ENCODE peak calls at places on chromosome 7, in five cellular contexts. F is ovary, C is breast epithelium, W is suprapubic skin, H is transverse colon. N is an unnamed sample.

GRCh38 chr7:101995121-101995520 is 177.7 kb downstream of the CUX1 start:
- DNase-seq in F (no peak), C (no peak), W (no peak), H (peak), N (no peak)

GRCh38 chr7:30912986-30913671 is 1.5 kb downstream of the AQP1 start:
- DNase-seq in F (no peak), C (no peak), W (no peak), H (no peak), N (no peak)

GRCh38 chr7:90618880-90619279 is 22.8 kb downstream of the CDK14 start:
- DNase-seq in F (no peak), C (no peak), W (no peak), H (no peak), N (no peak)

GRCh38 chr7:159105066-159105780 is 39.4 kb downstream of the VIPR2 start:
- DNase-seq in F (peak), C (peak), W (peak), H (peak), N (no peak)

GRCh38 chr7:119482209-119482608 is 790.8 kb upstream of the KCND2 start:
- DNase-seq in F (peak), C (no peak), W (no peak), H (no peak), N (no peak)

GRCh38 chr7:7618410-7618809 is 22.1 kb upstream of the UMAD1 start:
- DNase-seq in F (no peak), C (no peak), W (no peak), H (no peak), N (no peak)

GRCh38 chr7:91243591-91244368 is 20.5 kb upstream of the FZD1 start:
- DNase-seq in F (no peak), C (no peak), W (no peak), H (no peak), N (no peak)

GRCh38 chr7:65216469-65216868 is 157.2 kb upstream of the ZNF92 start:
- DNase-seq in F (peak), C (peak), W (no peak), H (peak), N (peak)

GRCh38 chr7:44978511-44979366 is at the start of gene MYO1G:
- DNase-seq in F (no peak), C (no peak), W (peak), H (peak), N (no peak)

GRCh38 chr7:30791126-30791525 is 19.9 kb downstream of the MINDY4 start:
- DNase-seq in F (no peak), C (no peak), W (no peak), H (no peak), N (no peak)

GRCh38 chr7:91089382-91089963 is 174.8 kb upstream of the FZD1 start:
- DNase-seq in F (no peak), C (no peak), W (no peak), H (no peak), N (no peak)

GRCh38 chr7:45885264-45885882 is 2.9 kb upstream of the IGFBP1 start:
- DNase-seq in F (no peak), C (no peak), W (no peak), H (no peak), N (no peak)

GRCh38 chr7:68733219-68734143 is 864.8 kb upstream of the AUTS2 start:
- DNase-seq in F (no peak), C (no peak), W (no peak), H (no peak), N (no peak)

GRCh38 chr7:83550100-83550499 is 98.8 kb downstream of the SEMA3E start:
- DNase-seq in F (no peak), C (no peak), W (no peak), H (no peak), N (no peak)

GRCh38 chr7:97187067-97187466 is 69.6 kb downstream of the SDHAF3 start:
- DNase-seq in F (no peak), C (no peak), W (no peak), H (no peak), N (no peak)

GRCh38 chr7:69603937-69604494 is 5.7 kb downstream of the AUTS2 start:
- DNase-seq in F (no peak), C (no peak), W (no peak), H (no peak), N (no peak)

GRCh38 chr7:122802211-122802833 is 83.9 kb downstream of the CADPS2 start:
- DNase-seq in F (no peak), C (no peak), W (no peak), H (no peak), N (peak)

GRCh38 chr7:103540986-103541385 is 95.0 kb upstream of the SLC26A5 start:
- DNase-seq in F (peak), C (no peak), W (no peak), H (no peak), N (peak)

GRCh38 chr7:155408657-155409586 is 49.0 kb upstream of the EN2 start:
- DNase-seq in F (no peak), C (no peak), W (no peak), H (no peak), N (no peak)

GRCh38 chr7:45583296-45583695 is 9.1 kb downstream of the ADCY1 start:
- DNase-seq in F (no peak), C (peak), W (no peak), H (no peak), N (no peak)

GRCh38 chr7:156684251-156684650 is 43.7 kb downstream of the RNF32 start:
- DNase-seq in F (no peak), C (no peak), W (no peak), H (no peak), N (no peak)

GRCh38 chr7:26948617-26949118 is 84.3 kb upstream of the SKAP2 start:
- DNase-seq in F (no peak), C (no peak), W (no peak), H (no peak), N (no peak)

GRCh38 chr7:101817031-101817929 is at the start of gene CUX1:
- DNase-seq in F (peak), C (no peak), W (no peak), H (peak), N (peak)

GRCh38 chr7:38398725-38399321 is 125.4 kb upstream of the TARP start:
- DNase-seq in F (peak), C (no peak), W (no peak), H (peak), N (peak)

GRCh38 chr7:150972094-150972493 is 6.0 kb downstream of the KCNH2 start:
- DNase-seq in F (peak), C (no peak), W (no peak), H (peak), N (no peak)

GRCh38 chr7:105003875-105004510 is 10.0 kb upstream of the KMT2E start:
- DNase-seq in F (no peak), C (no peak), W (no peak), H (no peak), N (no peak)

GRCh38 chr7:46257766-46258448 is 336.8 kb upstream of the IGFBP3 start:
- DNase-seq in F (no peak), C (no peak), W (no peak), H (no peak), N (no peak)

GRCh38 chr7:24573008-24573553 is at the start of gene PALS2:
- DNase-seq in F (peak), C (peak), W (peak), H (peak), N (peak)
- TF ChIP-seq POLR2A in F (peak), C (no peak), W (no peak), H (no peak), N (peak)

GRCh38 chr7:128831178-128831993 is 1.2 kb downstream of the FLNC start:
- DNase-seq in F (peak), C (no peak), W (peak), H (peak), N (no peak)
- TF ChIP-seq POLR2A in F (no peak), C (no peak), W (no peak), H (peak), N (no peak)

DNA sequence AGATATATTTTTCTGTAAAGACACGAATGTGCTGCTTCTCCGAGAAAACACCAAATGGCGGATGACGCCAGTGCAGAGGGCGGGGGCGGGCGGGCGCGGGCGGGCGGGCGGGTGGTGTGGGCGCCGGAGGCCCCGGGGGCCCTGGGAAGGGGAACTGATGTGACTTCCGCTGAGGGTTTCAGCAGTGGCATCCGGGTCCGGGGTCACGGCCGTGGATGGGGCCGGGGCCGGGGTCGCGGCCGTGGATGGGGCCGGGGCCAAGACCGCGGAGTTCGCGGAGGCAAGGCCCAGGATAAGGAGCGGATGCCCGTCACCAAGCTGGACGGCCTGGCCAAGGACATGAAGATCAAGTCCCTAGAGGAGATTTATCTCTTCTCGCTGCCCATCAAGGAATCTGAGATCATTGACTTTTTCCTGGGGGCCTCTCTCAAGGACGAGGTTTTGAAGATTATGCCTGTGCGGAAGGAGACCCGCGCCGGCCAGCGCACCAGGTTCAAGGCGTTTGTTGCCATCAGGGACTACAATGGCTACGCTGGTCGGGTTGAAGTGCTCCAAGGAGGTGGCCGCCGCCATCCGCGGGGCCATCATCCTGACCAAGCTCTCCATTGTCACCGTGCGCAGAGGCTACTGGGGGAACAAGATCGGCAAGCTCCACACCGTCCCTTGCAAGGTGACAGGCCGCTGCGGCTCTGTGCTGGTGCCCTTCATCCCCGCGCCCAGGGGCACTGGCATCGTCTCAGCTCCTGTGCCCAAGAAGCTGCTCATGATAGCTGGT is 20.3 kb upstream of the IGF2BP3 start:
- DNase-seq in F (peak), C (no peak), W (peak), H (peak), N (no peak)
- TF ChIP-seq POLR2A in F (no peak), C (no peak), W (no peak), H (no peak), N (no peak)

GRCh38 chr7:28411876-28412662 is at the start of gene CREB5:
- DNase-seq in F (no peak), C (no peak), W (no peak), H (no peak), N (no peak)
- TF ChIP-seq POLR2A in F (no peak), C (no peak), W (no peak), H (no peak), N (no peak)

DNA sequence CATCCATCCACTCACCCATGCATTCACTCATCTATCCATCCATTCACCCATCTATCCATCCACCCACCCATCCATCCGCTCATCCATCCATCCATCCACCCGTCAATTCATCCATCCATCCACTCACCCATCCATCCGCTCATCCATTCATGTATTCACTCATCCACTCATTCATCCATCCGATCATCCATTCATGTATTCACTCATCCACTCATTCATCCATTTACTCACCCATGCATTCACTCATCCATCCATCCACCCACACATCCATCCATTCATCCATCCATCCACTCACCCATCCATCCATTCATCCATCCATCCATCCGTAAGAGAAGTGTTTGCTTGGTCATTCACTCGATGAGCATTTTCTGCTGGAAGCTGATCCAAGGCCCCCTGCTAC is 8.7 kb upstream of the PSMG3 start:
- DNase-seq in F (no peak), C (no peak), W (no peak), H (no peak), N (no peak)
- TF ChIP-seq POLR2A in F (no peak), C (no peak), W (no peak), H (no peak), N (no peak)

GRCh38 chr7:47481656-47482012 is 100.3 kb downstream of the TNS3 start:
- DNase-seq in F (no peak), C (no peak), W (no peak), H (no peak), N (no peak)

GRCh38 chr7:47483604-47484273 is 98.2 kb downstream of the TNS3 start:
- DNase-seq in F (no peak), C (no peak), W (no peak), H (no peak), N (no peak)

GRCh38 chr7:47480576-47481538 is 101.1 kb downstream of the TNS3 start:
- DNase-seq in F (no peak), C (no peak), W (no peak), H (peak), N (peak)

GRCh38 chr7:47479821-47480575 is 101.9 kb downstream of the TNS3 start:
- DNase-seq in F (no peak), C (no peak), W (no peak), H (peak), N (no peak)

DNA sequence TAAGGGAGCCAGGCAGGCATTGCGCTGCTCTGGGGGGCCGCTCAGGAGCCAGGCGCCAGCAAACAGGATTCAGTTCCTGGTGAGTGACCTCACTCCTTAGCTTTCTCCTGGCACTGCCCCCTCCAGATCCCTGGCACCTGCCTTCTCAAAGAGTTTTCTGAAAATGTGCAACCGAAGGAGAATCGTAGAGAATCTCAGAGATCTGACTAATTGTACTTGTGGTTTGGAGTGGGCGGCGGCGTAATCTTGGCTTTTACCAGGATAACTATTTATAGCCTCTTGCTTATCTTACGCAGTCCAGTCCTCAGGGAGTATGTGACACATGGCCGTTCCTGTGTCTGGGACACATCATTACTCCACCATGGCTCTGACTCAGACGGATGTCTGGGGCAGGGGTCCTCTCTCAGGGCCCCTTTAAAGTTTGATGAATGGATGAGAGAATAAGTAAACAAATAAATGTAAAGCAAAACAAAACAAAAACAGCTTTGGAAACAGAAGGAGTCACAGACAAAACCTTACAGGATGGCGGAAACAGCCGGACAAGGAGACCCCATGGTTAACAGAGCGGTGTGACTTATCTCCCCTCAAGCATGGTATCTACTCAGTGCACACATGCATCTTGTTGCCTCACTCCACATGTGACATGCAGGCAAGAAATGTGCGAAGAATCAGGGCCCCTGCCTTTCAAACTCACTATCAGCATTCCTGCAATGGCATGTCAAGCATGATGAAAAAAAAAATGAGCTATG is 99.7 kb downstream of the TNS3 start:
- DNase-seq in F (no peak), C (no peak), W (no peak), H (no peak), N (no peak)
- TF ChIP-seq POLR2A in F (no peak), C (no peak), W (no peak), H (no peak), N (no peak)

N was measured in prostate gland.